ENCODE peak calls at places on chromosome 3, in eight cellular contexts. One of them, this sample, is unnamed.

GRCh38 chr3:179181993-179182551 is 33.9 kb downstream of the PIK3CA start:
- DNase-seq in stimulated activated CD4-positive, alpha-beta T cell treated with anti-CD3 and anti-CD28 coated beads, Interleukin-12 subunit alpha, Interleukin-12 subunit beta, amount 100 ng/mL, for 48 hours: no peak
- DNase-seq in mesenchymal stem cell: peak; percentile 59
- DNase-seq in T follicular helper cell: no peak
- DNase-seq in astrocyte: peak; percentile 34
- DNase-seq in hepatic stellate cell: no peak
- DNase-seq in NCI-H226: peak; percentile 5
- DNase-seq in psoas muscle: no peak
- DNase-seq in this sample: no peak

GRCh38 chr3:119769394-119770149 is 12.3 kb upstream of the NR1I2 start:
- DNase-seq in stimulated activated CD4-positive, alpha-beta T cell treated with anti-CD3 and anti-CD28 coated beads, Interleukin-12 subunit alpha, Interleukin-12 subunit beta, amount 100 ng/mL, for 48 hours: no peak
- DNase-seq in mesenchymal stem cell: no peak
- DNase-seq in T follicular helper cell: no peak
- DNase-seq in astrocyte: peak; percentile 85
- DNase-seq in hepatic stellate cell: peak; percentile 10
- DNase-seq in NCI-H226: peak; percentile 3
- DNase-seq in psoas muscle: no peak
- DNase-seq in this sample: no peak

GRCh38 chr3:184377882-184378445 is at the start of gene THPO:
- DNase-seq in stimulated activated CD4-positive, alpha-beta T cell treated with anti-CD3 and anti-CD28 coated beads, Interleukin-12 subunit alpha, Interleukin-12 subunit beta, amount 100 ng/mL, for 48 hours: no peak
- DNase-seq in mesenchymal stem cell: no peak
- DNase-seq in T follicular helper cell: no peak
- DNase-seq in astrocyte: no peak
- DNase-seq in hepatic stellate cell: no peak
- DNase-seq in NCI-H226: no peak
- DNase-seq in psoas muscle: no peak
- DNase-seq in this sample: no peak

GRCh38 chr3:107910713-107911259 is 180.0 kb downstream of the CD47 start:
- DNase-seq in stimulated activated CD4-positive, alpha-beta T cell treated with anti-CD3 and anti-CD28 coated beads, Interleukin-12 subunit alpha, Interleukin-12 subunit beta, amount 100 ng/mL, for 48 hours: peak; percentile 14
- DNase-seq in mesenchymal stem cell: no peak
- DNase-seq in T follicular helper cell: no peak
- DNase-seq in astrocyte: no peak
- DNase-seq in hepatic stellate cell: no peak
- DNase-seq in NCI-H226: no peak
- DNase-seq in psoas muscle: no peak
- DNase-seq in this sample: no peak

GRCh38 chr3:84961492-84962255 is 2.9 kb downstream of the CADM2 start:
- DNase-seq in stimulated activated CD4-positive, alpha-beta T cell treated with anti-CD3 and anti-CD28 coated beads, Interleukin-12 subunit alpha, Interleukin-12 subunit beta, amount 100 ng/mL, for 48 hours: no peak
- DNase-seq in mesenchymal stem cell: no peak
- DNase-seq in T follicular helper cell: no peak
- DNase-seq in astrocyte: no peak
- DNase-seq in hepatic stellate cell: no peak
- DNase-seq in NCI-H226: no peak
- DNase-seq in psoas muscle: no peak
- DNase-seq in this sample: no peak

GRCh38 chr3:23303601-23304217 is 100.6 kb downstream of the UBE2E2 start:
- DNase-seq in stimulated activated CD4-positive, alpha-beta T cell treated with anti-CD3 and anti-CD28 coated beads, Interleukin-12 subunit alpha, Interleukin-12 subunit beta, amount 100 ng/mL, for 48 hours: no peak
- DNase-seq in mesenchymal stem cell: no peak
- DNase-seq in T follicular helper cell: no peak
- DNase-seq in astrocyte: no peak
- DNase-seq in hepatic stellate cell: no peak
- DNase-seq in NCI-H226: no peak
- DNase-seq in psoas muscle: no peak
- DNase-seq in this sample: no peak

GRCh38 chr3:120693439-120694172 is 11.6 kb upstream of the HGD start:
- DNase-seq in stimulated activated CD4-positive, alpha-beta T cell treated with anti-CD3 and anti-CD28 coated beads, Interleukin-12 subunit alpha, Interleukin-12 subunit beta, amount 100 ng/mL, for 48 hours: no peak
- DNase-seq in mesenchymal stem cell: peak; percentile 32
- DNase-seq in T follicular helper cell: no peak
- DNase-seq in astrocyte: peak; percentile 47
- DNase-seq in hepatic stellate cell: no peak
- DNase-seq in NCI-H226: no peak
- DNase-seq in psoas muscle: no peak
- DNase-seq in this sample: no peak

GRCh38 chr3:172216843-172217404 is 177.5 kb downstream of the FNDC3B start:
- DNase-seq in stimulated activated CD4-positive, alpha-beta T cell treated with anti-CD3 and anti-CD28 coated beads, Interleukin-12 subunit alpha, Interleukin-12 subunit beta, amount 100 ng/mL, for 48 hours: no peak
- DNase-seq in mesenchymal stem cell: no peak
- DNase-seq in T follicular helper cell: no peak
- DNase-seq in astrocyte: no peak
- DNase-seq in hepatic stellate cell: no peak
- DNase-seq in NCI-H226: no peak
- DNase-seq in psoas muscle: no peak
- DNase-seq in this sample: no peak

GRCh38 chr3:182138388-182138787 is 426.7 kb downstream of the SOX2 start:
- DNase-seq in stimulated activated CD4-positive, alpha-beta T cell treated with anti-CD3 and anti-CD28 coated beads, Interleukin-12 subunit alpha, Interleukin-12 subunit beta, amount 100 ng/mL, for 48 hours: no peak
- DNase-seq in mesenchymal stem cell: no peak
- DNase-seq in T follicular helper cell: no peak
- DNase-seq in astrocyte: no peak
- DNase-seq in hepatic stellate cell: no peak
- DNase-seq in NCI-H226: no peak
- DNase-seq in psoas muscle: no peak
- DNase-seq in this sample: no peak

GRCh38 chr3:4834403-4834866 is 144.8 kb upstream of the BHLHE40 start:
- DNase-seq in stimulated activated CD4-positive, alpha-beta T cell treated with anti-CD3 and anti-CD28 coated beads, Interleukin-12 subunit alpha, Interleukin-12 subunit beta, amount 100 ng/mL, for 48 hours: peak; percentile 68
- DNase-seq in mesenchymal stem cell: peak; percentile 62
- DNase-seq in T follicular helper cell: peak; percentile 34
- DNase-seq in astrocyte: peak; percentile 73
- DNase-seq in hepatic stellate cell: no peak
- DNase-seq in NCI-H226: no peak
- DNase-seq in psoas muscle: no peak
- DNase-seq in this sample: no peak

GRCh38 chr3:178155521-178155920 is 380.7 kb upstream of the KCNMB2 start:
- DNase-seq in stimulated activated CD4-positive, alpha-beta T cell treated with anti-CD3 and anti-CD28 coated beads, Interleukin-12 subunit alpha, Interleukin-12 subunit beta, amount 100 ng/mL, for 48 hours: no peak
- DNase-seq in mesenchymal stem cell: no peak
- DNase-seq in T follicular helper cell: no peak
- DNase-seq in astrocyte: no peak
- DNase-seq in hepatic stellate cell: no peak
- DNase-seq in NCI-H226: no peak
- DNase-seq in psoas muscle: no peak
- DNase-seq in this sample: no peak

GRCh38 chr3:71564361-71564760 is 19.2 kb downstream of the FOXP1 start:
- DNase-seq in stimulated activated CD4-positive, alpha-beta T cell treated with anti-CD3 and anti-CD28 coated beads, Interleukin-12 subunit alpha, Interleukin-12 subunit beta, amount 100 ng/mL, for 48 hours: no peak
- DNase-seq in mesenchymal stem cell: no peak
- DNase-seq in T follicular helper cell: no peak
- DNase-seq in astrocyte: peak; percentile 30
- DNase-seq in hepatic stellate cell: no peak
- DNase-seq in NCI-H226: no peak
- DNase-seq in psoas muscle: peak; percentile 65
- DNase-seq in this sample: no peak

GRCh38 chr3:11603628-11604027 is 40.1 kb downstream of the VGLL4 start:
- DNase-seq in stimulated activated CD4-positive, alpha-beta T cell treated with anti-CD3 and anti-CD28 coated beads, Interleukin-12 subunit alpha, Interleukin-12 subunit beta, amount 100 ng/mL, for 48 hours: no peak
- DNase-seq in mesenchymal stem cell: peak; percentile 96
- DNase-seq in T follicular helper cell: no peak
- DNase-seq in astrocyte: peak; percentile 92
- DNase-seq in hepatic stellate cell: peak; percentile 85
- DNase-seq in NCI-H226: peak; percentile 93
- DNase-seq in psoas muscle: peak; percentile 88
- DNase-seq in this sample: no peak

GRCh38 chr3:134312072-134312872 is 61.6 kb upstream of the RYK start:
- DNase-seq in stimulated activated CD4-positive, alpha-beta T cell treated with anti-CD3 and anti-CD28 coated beads, Interleukin-12 subunit alpha, Interleukin-12 subunit beta, amount 100 ng/mL, for 48 hours: no peak
- DNase-seq in mesenchymal stem cell: no peak
- DNase-seq in T follicular helper cell: no peak
- DNase-seq in astrocyte: peak; percentile 82
- DNase-seq in hepatic stellate cell: no peak
- DNase-seq in NCI-H226: peak; percentile 88
- DNase-seq in psoas muscle: peak; percentile 71
- DNase-seq in this sample: no peak

GRCh38 chr3:27805282-27805681 is 83.2 kb upstream of the EOMES start:
- DNase-seq in stimulated activated CD4-positive, alpha-beta T cell treated with anti-CD3 and anti-CD28 coated beads, Interleukin-12 subunit alpha, Interleukin-12 subunit beta, amount 100 ng/mL, for 48 hours: no peak
- DNase-seq in mesenchymal stem cell: no peak
- DNase-seq in T follicular helper cell: no peak
- DNase-seq in astrocyte: no peak
- DNase-seq in hepatic stellate cell: no peak
- DNase-seq in NCI-H226: no peak
- DNase-seq in psoas muscle: no peak
- DNase-seq in this sample: no peak

GRCh38 chr3:11764931-11765363 is 81.7 kb downstream of the TAMM41 start:
- DNase-seq in stimulated activated CD4-positive, alpha-beta T cell treated with anti-CD3 and anti-CD28 coated beads, Interleukin-12 subunit alpha, Interleukin-12 subunit beta, amount 100 ng/mL, for 48 hours: peak; percentile 29
- DNase-seq in mesenchymal stem cell: peak; percentile 65
- DNase-seq in T follicular helper cell: no peak
- DNase-seq in astrocyte: peak; percentile 90
- DNase-seq in hepatic stellate cell: peak; percentile 31
- DNase-seq in NCI-H226: peak; percentile 83
- DNase-seq in psoas muscle: no peak
- DNase-seq in this sample: no peak

GRCh38 chr3:139119331-139120025 is 74.8 kb upstream of the PRR23C start:
- DNase-seq in stimulated activated CD4-positive, alpha-beta T cell treated with anti-CD3 and anti-CD28 coated beads, Interleukin-12 subunit alpha, Interleukin-12 subunit beta, amount 100 ng/mL, for 48 hours: no peak
- DNase-seq in mesenchymal stem cell: no peak
- DNase-seq in T follicular helper cell: no peak
- DNase-seq in astrocyte: no peak
- DNase-seq in hepatic stellate cell: no peak
- DNase-seq in NCI-H226: no peak
- DNase-seq in psoas muscle: no peak
- DNase-seq in this sample: peak; percentile 79

GRCh38 chr3:128971421-128971820 is 22.5 kb downstream of the CFAP92 start:
- DNase-seq in stimulated activated CD4-positive, alpha-beta T cell treated with anti-CD3 and anti-CD28 coated beads, Interleukin-12 subunit alpha, Interleukin-12 subunit beta, amount 100 ng/mL, for 48 hours: no peak
- DNase-seq in mesenchymal stem cell: peak; percentile 85
- DNase-seq in T follicular helper cell: no peak
- DNase-seq in astrocyte: peak; percentile 16
- DNase-seq in hepatic stellate cell: no peak
- DNase-seq in NCI-H226: no peak
- DNase-seq in psoas muscle: no peak
- DNase-seq in this sample: no peak

GRCh38 chr3:129602730-129603560 is 3.5 kb downstream of the PLXND1 start:
- DNase-seq in stimulated activated CD4-positive, alpha-beta T cell treated with anti-CD3 and anti-CD28 coated beads, Interleukin-12 subunit alpha, Interleukin-12 subunit beta, amount 100 ng/mL, for 48 hours: no peak
- DNase-seq in mesenchymal stem cell: peak; percentile 99
- DNase-seq in T follicular helper cell: no peak
- DNase-seq in astrocyte: peak; percentile 92
- DNase-seq in hepatic stellate cell: peak; percentile 98
- DNase-seq in NCI-H226: peak; percentile 78
- DNase-seq in psoas muscle: peak; percentile 87
- DNase-seq in this sample: peak; percentile 92

GRCh38 chr3:143736651-143737050 is 111.6 kb downstream of the SLC9A9 start:
- DNase-seq in stimulated activated CD4-positive, alpha-beta T cell treated with anti-CD3 and anti-CD28 coated beads, Interleukin-12 subunit alpha, Interleukin-12 subunit beta, amount 100 ng/mL, for 48 hours: no peak
- DNase-seq in mesenchymal stem cell: no peak
- DNase-seq in T follicular helper cell: no peak
- DNase-seq in astrocyte: peak; percentile 38
- DNase-seq in hepatic stellate cell: no peak
- DNase-seq in NCI-H226: no peak
- DNase-seq in psoas muscle: no peak
- DNase-seq in this sample: no peak

GRCh38 chr3:34200576-34200975 is 402.1 kb downstream of the PDCD6IP start:
- DNase-seq in stimulated activated CD4-positive, alpha-beta T cell treated with anti-CD3 and anti-CD28 coated beads, Interleukin-12 subunit alpha, Interleukin-12 subunit beta, amount 100 ng/mL, for 48 hours: no peak
- DNase-seq in mesenchymal stem cell: no peak
- DNase-seq in T follicular helper cell: no peak
- DNase-seq in astrocyte: no peak
- DNase-seq in hepatic stellate cell: no peak
- DNase-seq in NCI-H226: no peak
- DNase-seq in psoas muscle: no peak
- DNase-seq in this sample: no peak

GRCh38 chr3:103440539-103441113 is 1005.8 kb downstream of the ZPLD1 start:
- DNase-seq in stimulated activated CD4-positive, alpha-beta T cell treated with anti-CD3 and anti-CD28 coated beads, Interleukin-12 subunit alpha, Interleukin-12 subunit beta, amount 100 ng/mL, for 48 hours: no peak
- DNase-seq in mesenchymal stem cell: peak; percentile 28
- DNase-seq in T follicular helper cell: no peak
- DNase-seq in astrocyte: peak; percentile 44
- DNase-seq in hepatic stellate cell: no peak
- DNase-seq in NCI-H226: peak; percentile 26
- DNase-seq in psoas muscle: no peak
- DNase-seq in this sample: no peak

GRCh38 chr3:140216249-140216648 is 281.3 kb downstream of the CLSTN2 start:
- DNase-seq in stimulated activated CD4-positive, alpha-beta T cell treated with anti-CD3 and anti-CD28 coated beads, Interleukin-12 subunit alpha, Interleukin-12 subunit beta, amount 100 ng/mL, for 48 hours: no peak
- DNase-seq in mesenchymal stem cell: no peak
- DNase-seq in T follicular helper cell: no peak
- DNase-seq in astrocyte: no peak
- DNase-seq in hepatic stellate cell: peak; percentile 11
- DNase-seq in NCI-H226: no peak
- DNase-seq in psoas muscle: no peak
- DNase-seq in this sample: no peak

GRCh38 chr3:54243262-54243931 is 121.0 kb downstream of the CACNA2D3 start:
- DNase-seq in stimulated activated CD4-positive, alpha-beta T cell treated with anti-CD3 and anti-CD28 coated beads, Interleukin-12 subunit alpha, Interleukin-12 subunit beta, amount 100 ng/mL, for 48 hours: no peak
- DNase-seq in mesenchymal stem cell: no peak
- DNase-seq in T follicular helper cell: no peak
- DNase-seq in astrocyte: no peak
- DNase-seq in hepatic stellate cell: no peak
- DNase-seq in NCI-H226: no peak
- DNase-seq in psoas muscle: no peak
- DNase-seq in this sample: no peak

GRCh38 chr3:188060436-188060835 is 93.5 kb upstream of the LPP start:
- DNase-seq in stimulated activated CD4-positive, alpha-beta T cell treated with anti-CD3 and anti-CD28 coated beads, Interleukin-12 subunit alpha, Interleukin-12 subunit beta, amount 100 ng/mL, for 48 hours: no peak
- DNase-seq in mesenchymal stem cell: no peak
- DNase-seq in T follicular helper cell: no peak
- DNase-seq in astrocyte: no peak
- DNase-seq in hepatic stellate cell: no peak
- DNase-seq in NCI-H226: no peak
- DNase-seq in psoas muscle: no peak
- DNase-seq in this sample: no peak

GRCh38 chr3:96183871-96184270 is 630.5 kb upstream of the EPHA6 start:
- DNase-seq in stimulated activated CD4-positive, alpha-beta T cell treated with anti-CD3 and anti-CD28 coated beads, Interleukin-12 subunit alpha, Interleukin-12 subunit beta, amount 100 ng/mL, for 48 hours: no peak
- DNase-seq in mesenchymal stem cell: no peak
- DNase-seq in T follicular helper cell: no peak
- DNase-seq in astrocyte: no peak
- DNase-seq in hepatic stellate cell: no peak
- DNase-seq in NCI-H226: no peak
- DNase-seq in psoas muscle: no peak
- DNase-seq in this sample: no peak

GRCh38 chr3:50238549-50239026 is 2.6 kb downstream of the GNAI2 start:
- DNase-seq in stimulated activated CD4-positive, alpha-beta T cell treated with anti-CD3 and anti-CD28 coated beads, Interleukin-12 subunit alpha, Interleukin-12 subunit beta, amount 100 ng/mL, for 48 hours: no peak
- DNase-seq in mesenchymal stem cell: no peak
- DNase-seq in T follicular helper cell: no peak
- DNase-seq in astrocyte: no peak
- DNase-seq in hepatic stellate cell: no peak
- DNase-seq in NCI-H226: no peak
- DNase-seq in psoas muscle: peak; percentile 95
- DNase-seq in this sample: no peak

This sample was measured in osteocyte.